ENCODE peak calls at places on chromosomes 6 and 20, in four cellular contexts. U, Y, B and D are unnamed samples.

GRCh38 chr6:11763460-11764249 is 14.9 kb downstream of the ADTRP start:
- DNase-seq in Y (no peak), B (no peak), U (no peak), D (no peak)

GRCh38 chr6:118725944-118726343 is 74.6 kb upstream of the CEP85L start:
- DNase-seq in U (no peak), B (no peak), Y (no peak), D (no peak)

GRCh38 chr6:92756912-92757311 is 662.4 kb downstream of the EPHA7 start:
- DNase-seq in U (no peak), Y (no peak), B (no peak), D (no peak)

GRCh38 chr20:46903256-46903655 is 8.6 kb downstream of the EYA2 start:
- DNase-seq in B (no peak), U (no peak), Y (no peak), D (no peak)

GRCh38 chr6:157709514-157709913 is 113.5 kb upstream of the SNX9 start:
- DNase-seq in U (no peak), Y (no peak), B (no peak), D (no peak)

GRCh38 chr20:48770700-48771099 is 57.1 kb downstream of the PREX1 start:
- DNase-seq in B (no peak), U (no peak), Y (no peak), D (no peak)

GRCh38 chr6:135938588-135939215 is 87.2 kb downstream of the PDE7B start:
- DNase-seq in B (no peak), U (no peak), Y (peak), D (peak)

GRCh38 chr20:57218489-57218888 is 48.0 kb downstream of the BMP7 start:
- DNase-seq in U (no peak), B (no peak), Y (no peak), D (no peak)

GRCh38 chr20:25623225-25623735 is 534 bp downstream of the NANP start:
- DNase-seq in Y (peak), U (peak), B (no peak), D (peak)

GRCh38 chr6:75156186-75156878 is 49.5 kb downstream of the COL12A1 start:
- DNase-seq in B (no peak), U (no peak), Y (no peak), D (no peak)

GRCh38 chr20:59006864-59007757 is at the start of gene CTSZ:
- DNase-seq in U (no peak), B (peak), Y (no peak), D (no peak)

DNA sequence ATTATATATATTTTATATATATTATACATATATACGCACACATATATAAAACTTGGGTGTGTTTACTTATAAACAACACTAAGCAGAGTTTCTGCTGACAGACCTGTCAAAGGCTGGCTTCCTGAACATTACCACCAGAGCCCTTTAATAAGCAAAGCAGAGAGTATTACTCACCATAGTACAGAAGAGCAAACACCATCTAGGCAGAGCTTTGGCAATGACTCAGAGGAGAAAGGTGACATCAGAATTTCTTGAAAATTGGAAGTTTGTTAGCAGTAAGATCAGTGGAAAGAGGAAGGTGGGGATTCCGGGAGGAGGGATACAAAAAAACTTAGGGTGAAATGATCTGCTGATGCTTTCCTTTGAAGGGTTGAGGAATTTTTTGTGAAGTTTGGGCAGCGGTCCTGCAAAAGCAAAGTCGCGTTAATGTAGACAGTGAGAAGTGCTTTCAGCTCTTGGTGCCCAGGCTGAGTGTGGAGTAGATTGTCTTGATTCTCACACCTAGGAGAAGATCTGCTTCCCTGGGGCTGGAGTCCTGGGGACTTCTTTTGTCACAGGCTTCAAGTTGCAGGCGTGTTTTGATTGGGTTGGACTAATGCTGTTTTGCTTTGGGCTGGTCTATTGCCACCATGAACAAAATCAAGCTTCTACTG is 109.6 kb upstream of the BACH2 start:
- DNase-seq in Y (peak), B (peak), U (no peak), D (no peak)
- TF ChIP-seq TARDBP in Y (no peak), B (no peak), U (no peak), D (no peak)

DNA sequence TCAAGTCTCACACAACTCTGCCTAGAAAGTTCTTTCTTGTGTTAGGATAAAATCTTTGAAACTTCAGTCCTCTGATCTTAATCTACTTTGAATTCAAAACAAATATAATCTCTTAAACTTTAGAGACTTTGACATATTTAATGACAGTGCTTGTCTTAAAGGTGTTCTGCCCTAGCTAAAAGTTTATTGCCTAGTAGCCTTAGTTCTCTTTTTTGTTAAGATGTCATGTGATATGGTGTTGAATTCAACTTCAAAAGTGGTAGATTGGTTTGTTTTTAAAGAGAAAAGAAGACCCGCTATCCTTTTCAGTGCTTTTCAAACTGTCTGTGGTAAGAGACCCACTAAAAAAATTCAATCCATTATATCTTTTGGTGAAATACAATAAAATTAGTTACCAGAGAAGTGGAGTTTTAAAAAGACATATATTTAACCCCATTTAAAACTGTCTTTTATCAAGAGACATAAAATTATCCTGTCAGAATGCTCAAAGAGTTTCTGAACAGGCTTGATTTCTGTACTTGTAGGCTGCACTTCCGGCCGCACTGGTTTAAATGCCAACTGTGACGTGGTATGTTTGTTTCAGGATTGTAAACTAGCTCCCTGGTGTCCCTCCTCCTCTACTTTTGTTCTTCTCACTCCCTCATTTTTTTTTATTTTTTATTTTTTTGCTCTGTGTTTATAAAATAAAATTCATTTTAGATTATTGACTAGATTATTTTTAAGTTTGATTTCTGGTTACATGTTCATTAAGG is 76.5 kb downstream of the QKI start:
- DNase-seq in Y (no peak), B (no peak), U (no peak), D (peak)
- TF ChIP-seq TARDBP in Y (no peak), B (no peak), U (no peak), D (no peak)

GRCh38 chr6:133820208-133820607 is 68.7 kb upstream of the TCF21 start:
- DNase-seq in Y (no peak), U (no peak), B (no peak), D (no peak)
- TF ChIP-seq TARDBP in Y (no peak), U (no peak), B (no peak), D (no peak)

GRCh38 chr6:160395187-160395586 is 47.0 kb downstream of the SLC22A3 start:
- DNase-seq in B (no peak), Y (no peak), U (no peak), D (no peak)

GRCh38 chr6:160394654-160395035 is 46.5 kb downstream of the SLC22A3 start:
- DNase-seq in U (no peak), Y (peak), B (no peak), D (no peak)

GRCh38 chr6:160393966-160394653 is 45.9 kb downstream of the SLC22A3 start:
- DNase-seq in U (no peak), B (no peak), Y (peak), D (no peak)

GRCh38 chr6:160400426-160400825 is 52.2 kb downstream of the SLC22A3 start:
- DNase-seq in Y (no peak), B (no peak), U (no peak), D (no peak)

GRCh38 chr6:160398674-160399271 is 50.6 kb downstream of the SLC22A3 start:
- DNase-seq in B (no peak), U (peak), Y (no peak), D (no peak)
- TF ChIP-seq TARDBP in B (no peak), U (no peak), Y (no peak), D (no peak)